ENCODE peak calls at places on chromosomes 1 and 21, in four cellular contexts. S is OCI-M1, G is AG10803, U is GF-D8. Q is an unnamed sample.

GRCh38 chr1:161198877-161199431 is at the start of gene ADAMTS4:
- DNase-seq in S (no peak), G (peak; percentile 90), U (no peak), Q (no peak)

GRCh38 chr1:145936247-145936646 is 9.0 kb upstream of the RBM8A start:
- DNase-seq in G (peak; percentile 35), S (no peak), U (no peak), Q (no peak)

GRCh38 chr1:245876586-245876985 is 630.5 kb downstream of the SMYD3 start:
- DNase-seq in S (no peak), U (no peak), G (no peak), Q (no peak)

GRCh38 chr1:19616489-19616888 is 27.6 kb upstream of the NBL1 start:
- DNase-seq in S (no peak), G (peak; percentile 66), U (no peak), Q (no peak)

GRCh38 chr1:224256642-224257041 is 73.3 kb downstream of the NVL start:
- DNase-seq in S (no peak), U (no peak), G (no peak), Q (no peak)

GRCh38 chr1:86016076-86016746 is 140.4 kb downstream of the COL24A1 start:
- DNase-seq in U (no peak), G (no peak), S (no peak), Q (no peak)

GRCh38 chr1:213292653-213293052 is 241.6 kb downstream of the RPS6KC1 start:
- DNase-seq in U (no peak), G (no peak), S (no peak), Q (no peak)

GRCh38 chr21:43877936-43878575 is 13.0 kb downstream of the AGPAT3 start:
- DNase-seq in G (no peak), U (no peak), S (no peak), Q (no peak)

GRCh38 chr1:19922015-19922688 is 1.3 kb downstream of the PLA2G2E start:
- DNase-seq in S (no peak), U (no peak), G (no peak), Q (no peak)

GRCh38 chr1:5768014-5768413 is 224.2 kb downstream of the NPHP4 start:
- DNase-seq in S (no peak), U (no peak), G (no peak), Q (no peak)

GRCh38 chr1:19757641-19758040 is 42.1 kb downstream of the TMCO4 start:
- DNase-seq in U (no peak), G (no peak), S (no peak), Q (no peak)

GRCh38 chr1:20376880-20377494 is 86.3 kb downstream of the VWA5B1 start:
- DNase-seq in S (peak; percentile 62), U (no peak), G (peak; percentile 28), Q (peak; percentile 59)

GRCh38 chr21:36134820-36135390 is at the start of gene CBR3:
- DNase-seq in G (peak; percentile 39), S (no peak), U (no peak), Q (peak; percentile 45)

GRCh38 chr1:15723631-15724246 is 12.3 kb upstream of the SLC25A34 start:
- DNase-seq in U (no peak), S (no peak), G (no peak), Q (no peak)

GRCh38 chr1:51100264-51100880 is 1.7 kb upstream of the C1orf185 start:
- DNase-seq in S (no peak), G (no peak), U (no peak), Q (no peak)

GRCh38 chr1:112803906-112804762 is 89.0 kb upstream of the PPM1J start:
- DNase-seq in U (no peak), G (peak; percentile 56), S (peak; percentile 82), Q (peak; percentile 73)

GRCh38 chr1:154430903-154431302 is 25.8 kb downstream of the IL6R start:
- DNase-seq in U (no peak), G (no peak), S (peak; percentile 68), Q (no peak)

GRCh38 chr1:161324020-161324419 is 9.8 kb downstream of the SDHC start:
- DNase-seq in S (no peak), U (no peak), G (no peak), Q (no peak)

GRCh38 chr1:183881387-183882084 is 76.6 kb downstream of the RGL1 start:
- DNase-seq in G (peak; percentile 62), U (no peak), S (no peak), Q (no peak)